ENCODE peak calls at places on chromosomes 5 and 9, in nine cellular contexts. Y is kidney glomerular epithelial cell; W is neural crest cell; O is astrocyte of the spinal cord; D is uterus; J is HuH-7; E is AG08396; B is GM23338; L is activated CD4-positive, alpha-beta T cell treated with anti-CD3 and anti-CD28 coated beads for 24 hours. N is an unnamed sample.

GRCh38 chr9:131475956-131476776 is 26.6 kb upstream of the POMT1 start:
- DNase-seq in J (no peak), L (no peak), E (no peak), W (no peak), Y (no peak), O (no peak), B (peak; percentile 53), D (no peak), N (no peak)

GRCh38 chr5:1747079-1747802 is 52.4 kb downstream of the MRPL36 start:
- DNase-seq in B (no peak), E (no peak), W (no peak), O (no peak), L (no peak), D (peak; percentile 5), J (no peak), Y (no peak), N (peak; percentile 9)

GRCh38 chr9:123335227-123335985 is 20.6 kb upstream of the CRB2 start:
- DNase-seq in B (peak; percentile 54), O (peak; percentile 62), L (no peak), D (no peak), E (peak; percentile 70), W (no peak), J (no peak), Y (peak; percentile 76), N (no peak)

GRCh38 chr9:93254806-93255519 is 71.0 kb downstream of the WNK2 start:
- DNase-seq in E (no peak), L (no peak), O (no peak), J (no peak), B (no peak), Y (no peak), D (no peak), W (no peak), N (peak; percentile 53)

GRCh38 chr5:40428129-40428528 is 251.6 kb upstream of the PTGER4 start:
- DNase-seq in Y (peak; percentile 34), J (no peak), E (peak; percentile 65), B (no peak), O (peak; percentile 55), D (no peak), L (no peak), W (no peak), N (peak; percentile 59)

GRCh38 chr5:102068870-102069269 is 227.2 kb downstream of the SLCO4C1 start:
- DNase-seq in J (no peak), D (no peak), W (no peak), B (no peak), L (no peak), O (no peak), Y (no peak), E (no peak), N (no peak)

GRCh38 chr9:77708416-77708815 is 60.3 kb upstream of the GNA14 start:
- DNase-seq in E (peak; percentile 27), J (no peak), D (no peak), O (peak; percentile 69), B (no peak), L (no peak), Y (peak; percentile 25), W (no peak), N (no peak)

GRCh38 chr5:156879665-156880285 is 29.7 kb downstream of the PPP1R2B start:
- DNase-seq in Y (no peak), E (no peak), J (no peak), D (no peak), O (no peak), B (no peak), L (no peak), W (no peak), N (no peak)

GRCh38 chr5:143404416-143405062 is 1.1 kb upstream of the NR3C1 start:
- DNase-seq in O (peak; percentile 95), W (peak; percentile 18), J (peak; percentile 61), E (peak; percentile 80), L (peak; percentile 48), D (peak; percentile 83), Y (peak; percentile 61), B (peak; percentile 72), N (peak; percentile 88)

GRCh38 chr5:178433273-178433775 is 156.9 kb downstream of the COL23A1 start:
- DNase-seq in D (no peak), B (no peak), Y (no peak), O (no peak), W (no peak), L (no peak), E (no peak), J (no peak), N (no peak)

GRCh38 chr5:106584268-106584667 is 1086.5 kb downstream of the EFNA5 start:
- DNase-seq in O (no peak), Y (no peak), B (peak; percentile 31), E (no peak), D (no peak), L (no peak), W (no peak), J (no peak), N (no peak)

GRCh38 chr9:134660407-134660806 is 18.8 kb downstream of the COL5A1 start:
- DNase-seq in B (peak; percentile 53), E (no peak), D (no peak), W (no peak), J (no peak), O (no peak), Y (no peak), L (no peak), N (no peak)

GRCh38 chr5:135135530-135136201 is 101.6 kb upstream of the PITX1 start:
- DNase-seq in L (no peak), E (peak; percentile 65), W (no peak), J (no peak), Y (no peak), D (no peak), O (peak; percentile 55), B (no peak), N (peak; percentile 65)

GRCh38 chr9:82117528-82117927 is 129.0 kb downstream of the SPATA31D1 start:
- DNase-seq in J (no peak), Y (no peak), E (no peak), B (no peak), D (no peak), W (no peak), O (peak; percentile 55), L (no peak), N (no peak)

GRCh38 chr9:134134949-134135342 is 936 bp upstream of the WDR5 start:
- DNase-seq in L (no peak), W (no peak), B (no peak), E (no peak), D (no peak), Y (no peak), O (peak; percentile 7), J (peak; percentile 71), N (no peak)

GRCh38 chr5:164000241-164000640 is 494.8 kb downstream of the MAT2B start:
- DNase-seq in Y (no peak), B (no peak), O (no peak), W (no peak), D (no peak), L (no peak), J (no peak), E (no peak), N (no peak)

GRCh38 chr9:83972286-83972685 is 7.7 kb downstream of the HNRNPK start:
- DNase-seq in O (no peak), B (no peak), L (no peak), J (no peak), W (no peak), E (no peak), D (no peak), Y (no peak), N (no peak)

GRCh38 chr5:53923969-53924876 is 363.8 kb downstream of the NDUFS4 start:
- DNase-seq in L (no peak), B (no peak), O (no peak), J (no peak), D (no peak), E (peak; percentile 7), W (no peak), Y (no peak), N (no peak)

GRCh38 chr9:123743737-123744136 is 186.2 kb downstream of the DENND1A start:
- DNase-seq in J (no peak), W (no peak), D (no peak), O (no peak), L (no peak), E (no peak), Y (no peak), B (no peak), N (no peak)

GRCh38 chr5:95406426-95407093 is 15.4 kb downstream of the FAM81B start:
- DNase-seq in E (no peak), L (no peak), O (peak; percentile 38), W (no peak), D (no peak), Y (peak; percentile 18), B (no peak), J (no peak), N (no peak)

GRCh38 chr9:28215921-28216320 is 642.6 kb upstream of the C9orf72 start:
- DNase-seq in D (no peak), J (no peak), L (no peak), O (no peak), E (no peak), B (no peak), W (no peak), Y (no peak), N (no peak)

GRCh38 chr5:134003957-134004625 is 684 bp downstream of the VDAC1 start:
- DNase-seq in E (peak; percentile 80), W (peak; percentile 41), O (peak; percentile 42), J (no peak), L (peak; percentile 19), Y (peak; percentile 27), B (peak; percentile 61), D (peak; percentile 65), N (peak; percentile 55)

GRCh38 chr9:89364664-89365531 is 46.6 kb downstream of the SECISBP2 start:
- DNase-seq in L (no peak), E (no peak), Y (no peak), W (no peak), O (no peak), B (no peak), J (no peak), D (peak; percentile 7), N (peak; percentile 15)

GRCh38 chr9:104091708-104092107 is 2.4 kb upstream of the SMC2 start:
- DNase-seq in L (no peak), B (peak; percentile 2), O (peak; percentile 67), E (peak; percentile 73), W (no peak), J (no peak), D (peak; percentile 21), Y (no peak), N (peak; percentile 72)

GRCh38 chr5:112668911-112669310 is 68.8 kb upstream of the APC start:
- DNase-seq in E (no peak), D (no peak), L (no peak), B (no peak), O (no peak), W (no peak), Y (no peak), J (no peak), N (no peak)

GRCh38 chr5:170651902-170652301 is 131.6 kb upstream of the GABRP start:
- DNase-seq in Y (no peak), L (no peak), B (peak; percentile 59), D (no peak), O (no peak), W (no peak), E (no peak), J (no peak), N (no peak)

GRCh38 chr5:61493973-61494372 is 161.9 kb downstream of the ZSWIM6 start:
- DNase-seq in J (no peak), B (no peak), W (no peak), O (no peak), D (no peak), E (no peak), Y (no peak), L (no peak), N (no peak)

GRCh38 chr5:172450861-172451695 is 3.2 kb downstream of the SH3PXD2B start:
- DNase-seq in D (peak; percentile 66), Y (no peak), O (no peak), J (peak; percentile 71), E (peak; percentile 64), W (peak; percentile 51), L (no peak), B (peak; percentile 83), N (no peak)

GRCh38 chr5:168479166-168479565 is 7.1 kb upstream of the RARS1 start:
- DNase-seq in L (no peak), D (no peak), B (no peak), J (no peak), E (no peak), O (no peak), Y (no peak), W (no peak), N (no peak)

GRCh38 chr5:8839361-8840055 is 706.4 kb downstream of the SEMA5A start:
- DNase-seq in B (no peak), W (peak; percentile 57), E (no peak), L (no peak), D (no peak), Y (no peak), O (no peak), J (no peak), N (no peak)

GRCh38 chr5:51082741-51083140 is 300.5 kb upstream of the ISL1 start:
- DNase-seq in J (no peak), Y (no peak), B (no peak), D (no peak), W (no peak), O (no peak), L (no peak), E (no peak), N (no peak)

N was measured in tibial artery.